ENCODE peak calls at places on chromosome 14, in four cellular contexts. One of them, this sample, is unnamed.

GRCh38 chr14:37230551-37231194 is 32.9 kb downstream of the MIPOL1 start:
- DNase-seq in H1: no peak
- DNase-seq in A549: peak; percentile 35
- DNase-seq in HepG2: peak; percentile 90
- DNase-seq in this sample: peak; percentile 39

GRCh38 chr14:99579903-99580570 is 24.0 kb downstream of the CCDC85C start:
- DNase-seq in A549: peak; percentile 75
- DNase-seq in H1: no peak
- DNase-seq in HepG2: no peak
- DNase-seq in this sample: peak; percentile 28

GRCh38 chr14:63542231-63542999 is 762 bp downstream of the PPP2R5E start:
- DNase-seq in HepG2: no peak
- DNase-seq in H1: peak; percentile 61
- DNase-seq in A549: no peak
- DNase-seq in this sample: peak; percentile 8

GRCh38 chr14:59679872-59680271 is 103.3 kb upstream of the CCDC175 start:
- DNase-seq in H1: no peak
- DNase-seq in HepG2: no peak
- DNase-seq in A549: no peak
- DNase-seq in this sample: no peak

GRCh38 chr14:20556500-20557211 is 4.2 kb downstream of the RNASE9 start:
- DNase-seq in HepG2: no peak
- DNase-seq in H1: no peak
- DNase-seq in A549: no peak
- DNase-seq in this sample: peak; percentile 25

GRCh38 chr14:40757376-40757775 is 849.3 kb upstream of the LRFN5 start:
- DNase-seq in A549: no peak
- DNase-seq in HepG2: no peak
- DNase-seq in H1: no peak
- DNase-seq in this sample: no peak

GRCh38 chr14:104973215-104974145 is 4.7 kb downstream of the AHNAK2 start:
- DNase-seq in A549: peak; percentile 85
- DNase-seq in H1: no peak
- DNase-seq in HepG2: no peak
- DNase-seq in this sample: no peak

GRCh38 chr14:50985124-50985815 is 41.0 kb upstream of the PYGL start:
- DNase-seq in HepG2: no peak
- DNase-seq in H1: no peak
- DNase-seq in A549: no peak
- DNase-seq in this sample: no peak

GRCh38 chr14:65791551-65791981 is 379.0 kb downstream of the FUT8 start:
- DNase-seq in A549: no peak
- DNase-seq in H1: no peak
- DNase-seq in HepG2: no peak
- DNase-seq in this sample: no peak

GRCh38 chr14:41449057-41449456 is 157.6 kb upstream of the LRFN5 start:
- DNase-seq in A549: no peak
- DNase-seq in HepG2: no peak
- DNase-seq in H1: no peak
- DNase-seq in this sample: no peak

GRCh38 chr14:85566603-85567002 is 36.7 kb downstream of the FLRT2 start:
- DNase-seq in H1: no peak
- DNase-seq in HepG2: no peak
- DNase-seq in A549: no peak
- DNase-seq in this sample: no peak

GRCh38 chr14:94043756-94044475 is 17.8 kb downstream of the OTUB2 start:
- DNase-seq in A549: no peak
- DNase-seq in H1: no peak
- DNase-seq in HepG2: no peak
- DNase-seq in this sample: no peak

GRCh38 chr14:33229269-33229924 is 290.7 kb downstream of the NPAS3 start:
- DNase-seq in A549: no peak
- DNase-seq in H1: no peak
- DNase-seq in HepG2: no peak
- DNase-seq in this sample: no peak

GRCh38 chr14:56422703-56423213 is 156.8 kb upstream of the TMEM260 start:
- DNase-seq in HepG2: peak; percentile 21
- DNase-seq in H1: no peak
- DNase-seq in A549: peak; percentile 55
- DNase-seq in this sample: no peak

GRCh38 chr14:23119362-23120327 is 590 bp upstream of the CEBPE start:
- DNase-seq in A549: no peak
- DNase-seq in H1: no peak
- DNase-seq in HepG2: no peak
- DNase-seq in this sample: no peak

GRCh38 chr14:32939254-32940065 is 781 bp downstream of the NPAS3 start:
- DNase-seq in H1: peak; percentile 72
- DNase-seq in A549: no peak
- DNase-seq in HepG2: no peak
- DNase-seq in this sample: peak; percentile 1

GRCh38 chr14:103232831-103233319 is 101.2 kb upstream of the EIF5 start:
- DNase-seq in H1: no peak
- DNase-seq in HepG2: no peak
- DNase-seq in A549: no peak
- DNase-seq in this sample: peak; percentile 13

GRCh38 chr14:94355191-94355794 is 32.2 kb upstream of the SERPINA6 start:
- DNase-seq in A549: no peak
- DNase-seq in HepG2: peak; percentile 85
- DNase-seq in H1: peak; percentile 61
- DNase-seq in this sample: peak; percentile 4

GRCh38 chr14:105197274-105197673 is 16.2 kb upstream of the NUDT14 start:
- DNase-seq in A549: no peak
- DNase-seq in H1: no peak
- DNase-seq in HepG2: no peak
- DNase-seq in this sample: no peak

GRCh38 chr14:67191768-67192290 is 2.6 kb downstream of the GARIN2 start:
- DNase-seq in H1: no peak
- DNase-seq in HepG2: no peak
- DNase-seq in A549: no peak
- DNase-seq in this sample: no peak

GRCh38 chr14:103122578-103123127 is 608 bp upstream of the TNFAIP2 start:
- DNase-seq in H1: peak; percentile 85
- DNase-seq in HepG2: no peak
- DNase-seq in A549: no peak
- DNase-seq in this sample: no peak

GRCh38 chr14:61620130-61620946 is 75.0 kb upstream of the HIF1A start:
- DNase-seq in HepG2: peak; percentile 32
- DNase-seq in A549: no peak
- DNase-seq in H1: no peak
- DNase-seq in this sample: no peak

GRCh38 chr14:75823334-75823733 is 158.5 kb downstream of the TGFB3 start:
- DNase-seq in HepG2: no peak
- DNase-seq in H1: no peak
- DNase-seq in A549: no peak
- DNase-seq in this sample: no peak

GRCh38 chr14:105155071-105155651 is 13.4 kb downstream of the JAG2 start:
- DNase-seq in H1: no peak
- DNase-seq in HepG2: no peak
- DNase-seq in A549: no peak
- DNase-seq in this sample: no peak

GRCh38 chr14:71597289-71597920 is 334.8 kb upstream of the RGS6 start:
- DNase-seq in HepG2: no peak
- DNase-seq in A549: no peak
- DNase-seq in H1: no peak
- DNase-seq in this sample: no peak

GRCh38 chr14:70245026-70245425 is 56.3 kb upstream of the SLC8A3 start:
- DNase-seq in HepG2: no peak
- DNase-seq in H1: no peak
- DNase-seq in A549: no peak
- DNase-seq in this sample: no peak

GRCh38 chr14:28913056-28913455 is 146.5 kb downstream of the FOXG1 start:
- DNase-seq in HepG2: no peak
- DNase-seq in H1: no peak
- DNase-seq in A549: no peak
- DNase-seq in this sample: no peak

GRCh38 chr14:66575939-66576338 is 68.0 kb downstream of the GPHN start:
- DNase-seq in H1: no peak
- DNase-seq in A549: no peak
- DNase-seq in HepG2: no peak
- DNase-seq in this sample: no peak

GRCh38 chr14:31950760-31951637 is 126.1 kb upstream of the ARHGAP5 start:
- DNase-seq in A549: peak; percentile 73
- DNase-seq in HepG2: no peak
- DNase-seq in H1: peak; percentile 68
- DNase-seq in this sample: peak; percentile 37

GRCh38 chr14:69982220-69982795 is 103.1 kb downstream of the SMOC1 start:
- DNase-seq in HepG2: no peak
- DNase-seq in A549: no peak
- DNase-seq in H1: no peak
- DNase-seq in this sample: no peak

GRCh38 chr14:53581497-53581896 is 375.1 kb downstream of the BMP4 start:
- DNase-seq in HepG2: no peak
- DNase-seq in H1: no peak
- DNase-seq in A549: no peak
- DNase-seq in this sample: no peak

GRCh38 chr14:77579760-77580159 is 36.7 kb downstream of the SPTLC2 start:
- DNase-seq in HepG2: no peak
- DNase-seq in H1: no peak
- DNase-seq in A549: no peak
- DNase-seq in this sample: no peak

GRCh38 chr14:44620106-44621019 is 113.3 kb upstream of the FSCB start:
- DNase-seq in HepG2: no peak
- DNase-seq in A549: no peak
- DNase-seq in H1: no peak
- DNase-seq in this sample: no peak

GRCh38 chr14:24196071-24197061 is 1.1 kb upstream of the TM9SF1 start:
- DNase-seq in HepG2: peak; percentile 67
- DNase-seq in A549: no peak
- DNase-seq in H1: no peak
- DNase-seq in this sample: no peak
- TF ChIP-seq PHF8 in HepG2: no peak
- TF ChIP-seq PHF8 in A549: no peak
- TF ChIP-seq PHF8 in H1: no peak
- TF ChIP-seq PHF8 in this sample: no peak

GRCh38 chr14:91860238-91860637 is 7.1 kb downstream of the TC2N start:
- DNase-seq in HepG2: no peak
- DNase-seq in H1: no peak
- DNase-seq in A549: no peak
- DNase-seq in this sample: no peak

GRCh38 chr14:91862417-91862816 is 4.9 kb downstream of the TC2N start:
- DNase-seq in HepG2: no peak
- DNase-seq in A549: no peak
- DNase-seq in H1: no peak
- DNase-seq in this sample: no peak

GRCh38 chr14:91861091-91861490 is 6.2 kb downstream of the TC2N start:
- DNase-seq in H1: no peak
- DNase-seq in HepG2: no peak
- DNase-seq in A549: no peak
- DNase-seq in this sample: no peak

GRCh38 chr14:91854327-91854934 is 12.9 kb downstream of the TC2N start:
- DNase-seq in H1: no peak
- DNase-seq in A549: no peak
- DNase-seq in HepG2: no peak
- DNase-seq in this sample: no peak

DNA sequence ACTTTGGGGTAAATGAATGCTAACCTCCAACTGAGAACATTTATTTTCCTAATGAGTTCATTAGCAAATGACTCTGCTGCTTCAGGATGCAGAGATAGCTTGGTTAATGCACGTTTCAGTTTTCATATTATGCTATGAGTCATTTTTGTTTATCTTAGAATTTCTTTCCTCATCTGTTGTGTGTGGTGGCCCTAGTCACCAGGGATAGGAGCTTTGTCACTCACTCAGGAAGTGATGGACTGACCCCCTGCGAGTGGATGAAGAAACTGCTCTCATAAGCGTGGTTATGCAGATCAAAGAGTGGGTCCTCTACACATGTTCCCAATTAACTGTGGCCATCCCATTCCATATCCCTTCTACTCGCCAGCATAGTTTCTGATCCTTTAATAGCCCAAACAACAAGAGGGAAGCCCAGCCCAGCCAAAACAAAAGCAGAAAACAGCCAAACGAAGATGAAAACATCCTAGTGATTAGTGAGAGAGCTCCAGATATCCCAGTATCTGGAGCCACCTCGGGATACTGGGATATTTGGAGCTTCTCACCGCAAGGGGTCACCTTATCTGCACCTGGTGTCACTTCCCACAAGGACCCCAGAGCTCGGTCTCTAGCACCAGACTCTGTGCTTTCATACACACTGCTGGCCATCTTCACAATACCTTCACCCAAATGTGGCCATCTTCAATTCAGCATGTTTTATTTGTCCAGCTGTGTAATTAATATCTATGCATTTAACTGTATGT is 8.6 kb downstream of the TC2N start:
- DNase-seq in HepG2: peak; percentile 26
- DNase-seq in H1: no peak
- DNase-seq in A549: peak; percentile 48
- DNase-seq in this sample: peak; percentile 46
- TF ChIP-seq PHF8 in HepG2: no peak
- TF ChIP-seq PHF8 in H1: no peak
- TF ChIP-seq PHF8 in A549: no peak
- TF ChIP-seq PHF8 in this sample: no peak

DNA sequence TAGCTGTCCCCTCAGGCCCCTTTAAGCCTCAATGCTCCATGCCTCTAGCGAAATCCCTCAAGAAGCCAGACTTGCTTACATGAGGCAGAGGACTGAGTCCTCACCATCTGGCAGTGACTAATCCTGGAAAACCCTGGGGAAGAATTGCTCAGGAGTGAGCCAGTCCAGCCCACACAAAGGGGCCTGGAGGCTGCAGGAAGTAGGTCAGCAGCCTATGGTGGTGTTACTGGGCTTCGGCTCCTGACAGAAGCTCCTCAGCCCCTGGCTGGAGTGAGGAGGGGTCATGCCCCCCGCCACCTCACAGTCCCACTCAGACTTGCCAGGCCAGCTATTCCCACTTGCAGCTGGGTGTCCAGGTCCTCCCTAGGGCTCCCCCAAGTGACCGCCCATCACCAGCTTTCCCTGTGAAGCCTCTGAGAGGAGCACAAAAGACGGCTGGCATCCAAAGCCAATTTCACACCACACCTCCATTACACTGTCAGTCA is 250.5 kb downstream of the DPF3 start:
- DNase-seq in A549: peak; percentile 67
- DNase-seq in H1: no peak
- DNase-seq in HepG2: no peak
- DNase-seq in this sample: no peak
- TF ChIP-seq PHF8 in A549: no peak
- TF ChIP-seq PHF8 in H1: no peak
- TF ChIP-seq PHF8 in HepG2: no peak
- TF ChIP-seq PHF8 in this sample: no peak

GRCh38 chr14:95623195-95623594 is 63.0 kb upstream of the TCL1B start:
- DNase-seq in HepG2: no peak
- DNase-seq in H1: no peak
- DNase-seq in A549: no peak
- DNase-seq in this sample: no peak
- TF ChIP-seq PHF8 in HepG2: no peak
- TF ChIP-seq PHF8 in H1: no peak
- TF ChIP-seq PHF8 in A549: no peak
- TF ChIP-seq PHF8 in this sample: no peak

DNA sequence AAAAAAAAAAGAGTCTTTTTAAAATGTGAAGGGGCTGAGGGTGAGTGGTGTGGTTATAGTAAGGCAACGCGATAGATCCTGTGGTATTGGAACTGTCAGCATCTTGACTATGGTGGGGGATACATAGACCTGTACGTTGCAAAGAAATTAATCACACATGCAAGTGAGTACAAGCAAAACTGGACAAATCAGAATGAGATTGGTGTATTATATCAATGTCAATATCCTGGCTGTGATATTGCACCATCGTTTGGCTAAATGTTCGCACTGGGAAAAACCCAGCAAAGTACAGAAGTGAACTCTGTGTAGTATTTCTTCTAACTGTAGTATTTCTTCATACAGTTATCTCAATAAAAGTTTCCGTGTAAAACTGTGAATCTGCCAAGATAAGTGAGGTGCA is 67.9 kb downstream of the GCH1 start:
- DNase-seq in H1: no peak
- DNase-seq in A549: no peak
- DNase-seq in HepG2: no peak
- DNase-seq in this sample: no peak
- TF ChIP-seq PHF8 in H1: no peak
- TF ChIP-seq PHF8 in A549: no peak
- TF ChIP-seq PHF8 in HepG2: no peak
- TF ChIP-seq PHF8 in this sample: no peak